ENCODE peak calls at places on chromosomes 13 and 19, in five cellular contexts. W, L, N, I and P are unnamed samples.

GRCh38 chr19:18711893-18712292 is 28.4 kb downstream of the CRTC1 start:
- DNase-seq in N (no peak), W (no peak), I (no peak), L (no peak), P (no peak)

GRCh38 chr19:13095393-13095784 is 7.3 kb downstream of the LYL1 start:
- DNase-seq in L (no peak), I (no peak), N (peak), W (no peak), P (no peak)

GRCh38 chr13:111486801-111487200 is 166.4 kb downstream of the TEX29 start:
- DNase-seq in W (no peak), N (peak), I (no peak), L (no peak), P (no peak)

GRCh38 chr19:14545716-14546082 is 16.3 kb downstream of the TECR start:
- DNase-seq in I (no peak), L (no peak), N (no peak), W (no peak), P (no peak)

GRCh38 chr19:48660854-48661731 is 11.7 kb downstream of the NTN5 start:
- DNase-seq in I (peak), N (peak), W (peak), L (peak), P (peak)

GRCh38 chr13:81779896-81780295 is 1439.0 kb upstream of the SPRY2 start:
- DNase-seq in L (no peak), N (no peak), I (no peak), W (no peak), P (no peak)

GRCh38 chr13:52998290-52998876 is 30.2 kb upstream of the OLFM4 start:
- DNase-seq in I (no peak), N (no peak), L (no peak), W (no peak), P (no peak)

GRCh38 chr19:5910638-5910907 is 3.5 kb upstream of the CAPS start:
- DNase-seq in L (no peak), I (no peak), W (no peak), N (no peak), P (no peak)

GRCh38 chr13:112708560-112709240 is 18.9 kb downstream of the ATP11A start:
- DNase-seq in N (peak), I (no peak), W (no peak), L (no peak), P (no peak)

GRCh38 chr19:9528757-9529336 is 9.6 kb downstream of the ZNF426 start:
- DNase-seq in I (no peak), L (peak), W (peak), N (no peak), P (no peak)

GRCh38 chr19:33212024-33212772 is 13.5 kb downstream of the SLC7A10 start:
- DNase-seq in L (no peak), W (no peak), I (no peak), N (peak), P (no peak)

GRCh38 chr19:43766755-43767043 is 11.9 kb upstream of the SMG9 start:
- DNase-seq in W (no peak), L (no peak), I (no peak), N (no peak), P (no peak)
- TF ChIP-seq CTCF in W (no peak), L (no peak), I (no peak), N (no peak), P (no peak)

DNA sequence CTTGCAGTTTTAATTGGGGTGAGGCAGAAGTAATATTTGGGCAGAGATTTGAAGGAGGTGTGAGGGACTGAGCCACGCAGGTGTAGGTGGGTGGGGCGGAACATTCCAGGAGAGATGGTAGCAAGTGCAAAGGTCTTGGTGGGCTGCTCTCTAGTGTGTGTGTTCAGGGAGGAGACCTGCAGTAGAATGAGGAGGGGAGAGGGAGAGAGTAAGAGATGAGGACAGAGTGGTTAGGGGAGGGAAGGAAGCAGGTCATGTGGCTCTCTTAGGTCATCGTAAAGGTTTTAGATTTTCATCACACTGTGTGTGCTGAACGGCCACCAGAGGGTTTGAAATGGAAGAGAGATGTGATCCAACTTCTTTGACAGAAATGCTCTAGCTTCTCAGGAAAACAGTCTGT is 33.5 kb downstream of the WASF3 start:
- DNase-seq in L (no peak), I (no peak), W (no peak), N (no peak), P (no peak)
- TF ChIP-seq CTCF in L (no peak), I (no peak), W (no peak), N (no peak), P (no peak)

GRCh38 chr19:44515907-44516306 is 13.6 kb downstream of the CEACAM20 start:
- DNase-seq in N (no peak), L (no peak), I (no peak), W (no peak), P (no peak)
- TF ChIP-seq CTCF in N (no peak), L (no peak), I (no peak), W (no peak), P (no peak)

DNA sequence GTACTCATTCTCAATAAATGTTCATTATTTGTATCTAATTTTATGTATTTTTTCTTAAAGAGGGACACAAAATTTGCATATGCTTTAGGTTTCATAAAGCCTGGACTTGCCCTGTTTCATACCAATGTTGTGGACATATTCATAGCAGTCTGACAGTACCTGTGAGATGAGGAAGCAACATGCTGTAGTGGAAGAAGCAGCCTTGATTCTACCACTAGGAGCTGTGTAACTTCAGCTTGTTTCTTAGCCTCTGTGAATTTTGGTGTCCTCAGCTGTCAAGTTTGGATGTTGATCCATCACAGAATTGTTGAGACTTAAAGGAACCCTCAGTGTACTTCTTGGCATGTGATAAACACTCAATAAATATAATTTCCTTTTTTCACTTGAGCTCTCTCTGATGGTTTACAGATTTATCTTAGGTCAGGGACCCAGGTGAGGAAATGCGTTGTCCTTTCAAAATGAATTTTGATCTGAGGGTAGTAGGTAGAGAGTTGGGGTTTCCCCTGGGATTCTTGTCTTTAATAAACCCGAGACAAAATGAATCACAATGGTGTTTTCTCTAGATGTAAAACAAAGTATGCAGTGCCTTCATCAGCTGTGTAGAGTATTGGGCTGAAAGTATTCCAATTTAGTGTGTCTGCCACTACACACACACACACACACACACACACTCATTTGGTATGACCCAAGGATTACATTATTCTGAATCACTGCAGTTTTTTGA is 152.1 kb downstream of the KCNRG start:
- DNase-seq in W (no peak), I (no peak), L (no peak), N (no peak), P (no peak)
- TF ChIP-seq CTCF in W (no peak), I (no peak), L (no peak), N (no peak), P (peak)

DNA sequence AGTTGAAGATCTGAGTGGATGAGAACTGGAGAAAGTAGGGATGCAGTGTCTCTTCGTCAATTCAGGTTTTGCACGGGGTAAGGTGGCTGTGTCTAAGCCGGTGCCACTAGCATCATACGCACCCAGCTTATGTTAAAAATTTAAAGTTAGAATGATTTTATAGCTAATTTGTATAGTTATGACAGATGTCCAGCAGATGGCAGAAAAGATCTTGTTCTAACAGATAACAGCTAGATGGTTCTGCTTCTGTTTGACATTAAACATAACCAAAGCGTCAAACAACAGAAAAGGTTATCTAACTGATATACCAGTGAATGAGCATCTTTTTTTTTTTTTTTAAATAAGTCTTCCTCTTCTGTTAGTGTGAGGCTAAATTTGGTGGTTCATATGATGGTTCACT is 18.8 kb upstream of the EDDM13 start:
- DNase-seq in I (no peak), L (peak), N (no peak), W (peak), P (peak)
- TF ChIP-seq CTCF in I (peak), L (peak), N (no peak), W (peak), P (no peak)

GRCh38 chr19:45804140-45804958 is 10.8 kb downstream of the RSPH6A start:
- DNase-seq in W (no peak), L (no peak), I (no peak), N (peak), P (no peak)

GRCh38 chr19:45804959-45805230 is 10.2 kb downstream of the RSPH6A start:
- DNase-seq in W (no peak), L (no peak), N (no peak), I (no peak), P (no peak)

GRCh38 chr19:45809643-45810159 is 5.4 kb downstream of the RSPH6A start:
- DNase-seq in W (peak), I (no peak), L (peak), N (no peak), P (peak)

GRCh38 chr19:45801603-45802175 is 9.0 kb upstream of the DMWD start:
- DNase-seq in L (no peak), N (no peak), I (no peak), W (no peak), P (no peak)

GRCh38 chr19:45805719-45806118 is 9.4 kb downstream of the RSPH6A start:
- DNase-seq in N (no peak), I (no peak), W (no peak), L (no peak), P (no peak)
- TF ChIP-seq CTCF in N (no peak), I (no peak), W (no peak), L (no peak), P (no peak)

GRCh38 chr19:2335848-2336247 is 7.4 kb downstream of the SPPL2B start:
- DNase-seq in L (no peak), N (no peak), W (no peak), I (no peak), P (no peak)

GRCh38 chr19:2338055-2338615 is 9.7 kb downstream of the SPPL2B start:
- DNase-seq in I (no peak), W (no peak), N (peak), L (no peak), P (no peak)

GRCh38 chr19:2336528-2337328 is 8.2 kb downstream of the SPPL2B start:
- DNase-seq in I (no peak), L (no peak), W (no peak), N (no peak), P (no peak)

GRCh38 chr19:2338751-2339643 is 10.5 kb downstream of the SPPL2B start:
- DNase-seq in L (no peak), W (no peak), N (peak), I (no peak), P (no peak)

DNA sequence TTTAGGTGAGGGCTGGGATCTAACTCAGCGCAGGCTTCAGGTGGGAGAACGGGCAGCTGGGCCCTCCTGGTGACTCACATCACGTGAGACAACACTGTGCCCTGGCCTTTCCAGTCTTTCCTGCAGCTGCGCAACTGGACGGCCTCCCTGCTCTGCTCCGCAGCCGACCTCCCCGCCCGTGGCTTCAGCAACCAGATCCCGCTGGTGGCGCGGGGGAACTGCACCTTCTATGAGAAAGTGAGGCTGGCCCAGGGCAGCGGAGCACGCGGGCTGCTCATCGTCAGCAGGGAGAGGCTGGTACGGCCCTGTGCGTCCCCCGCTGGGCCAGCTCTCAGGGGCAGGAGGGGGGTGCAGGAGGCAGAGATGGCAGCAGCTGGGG is 8.8 kb downstream of the SPPL2B start:
- DNase-seq in W (peak), I (no peak), L (no peak), N (peak), P (no peak)
- TF ChIP-seq CTCF in W (peak), I (no peak), L (no peak), N (no peak), P (no peak)

GRCh38 chr19:49916839-49917733 is 11.9 kb upstream of the ATF5 start:
- DNase-seq in I (peak), L (no peak), N (no peak), W (no peak), P (no peak)
- TF ChIP-seq CTCF in I (peak), L (no peak), N (no peak), W (no peak), P (peak)